ENCODE peak calls at places on chromosomes 1 and 21, in ten cellular contexts. H is CD8-positive, alpha-beta memory T cell; Z is cardiac muscle cell; R is stomach; C is adrenal gland; O is gastrocnemius medialis; V is neural progenitor cell; I is GM12878; Y is ascending aorta; Q is body of pancreas. N is an unnamed sample. For H3K4me1 and H3K27me3, the result is how much of the 10 kb centered on the place peaks cover.

GRCh38 chr1:177014325-177014724 is 150.2 kb downstream of the ASTN1 start:
- DNase-seq in O (no peak), V (no peak), H (no peak), C (no peak), R (no peak), I (no peak), Q (no peak), Y (no peak), Z (no peak), N (no peak)

GRCh38 chr1:168469690-168470089 is 74.1 kb downstream of the XCL2 start:
- DNase-seq in C (peak), Y (peak), O (peak), R (peak), V (no peak), H (peak), I (no peak), Z (no peak), Q (peak), N (peak)

GRCh38 chr21:37297364-37297763 is 30.2 kb upstream of the VPS26C start:
- DNase-seq in Z (no peak), Y (no peak), R (no peak), C (no peak), H (no peak), V (no peak), Q (no peak), I (no peak), O (no peak), N (no peak)

GRCh38 chr1:169594391-169594790 is 8.1 kb upstream of the F5 start:
- DNase-seq in R (no peak), Q (no peak), O (no peak), Z (no peak), Y (no peak), I (peak), C (no peak), V (no peak), H (no peak), N (no peak)

GRCh38 chr21:32186843-32187242 is 92.0 kb downstream of the MIS18A start:
- DNase-seq in Y (no peak), C (no peak), H (no peak), Z (no peak), O (no peak), V (no peak), I (no peak), R (no peak), Q (no peak), N (no peak)

GRCh38 chr1:176539018-176539417 is 76.0 kb downstream of the PAPPA2 start:
- DNase-seq in R (no peak), I (no peak), V (peak), C (no peak), Z (no peak), O (no peak), Y (no peak), Q (no peak), H (no peak), N (no peak)

GRCh38 chr1:26961826-26962225 is 1.6 kb upstream of the KDF1 start:
- DNase-seq in H (no peak), Z (no peak), C (no peak), O (no peak), V (no peak), I (no peak), R (no peak), Q (no peak), Y (no peak), N (no peak)

GRCh38 chr1:2474933-2475371 is 1.1 kb upstream of the PLCH2 start:
- DNase-seq in V (no peak), Z (no peak), Q (no peak), Y (no peak), O (no peak), C (peak), I (no peak), H (no peak), R (peak), N (no peak)

GRCh38 chr1:202698276-202698675 is 12.0 kb downstream of the SYT2 start:
- DNase-seq in V (no peak), C (no peak), Y (no peak), H (no peak), R (no peak), O (no peak), Q (no peak), I (no peak), Z (no peak), N (no peak)

GRCh38 chr21:35540950-35541632 is 492.0 kb upstream of the RUNX1 start:
- DNase-seq in H (no peak), V (no peak), Y (no peak), C (no peak), Q (no peak), R (no peak), Z (no peak), I (no peak), O (no peak), N (no peak)

GRCh38 chr1:20150326-20150705 is 11.2 kb downstream of the PLA2G2F start:
- DNase-seq in R (no peak), I (no peak), O (no peak), Z (no peak), V (no peak), C (peak), H (no peak), Q (no peak), Y (no peak), N (no peak)

GRCh38 chr1:162036156-162036555 is 12.5 kb upstream of the OLFML2B start:
- DNase-seq in O (no peak), Y (no peak), Q (no peak), C (no peak), Z (no peak), R (no peak), I (no peak), V (no peak), H (no peak), N (no peak)

GRCh38 chr1:180489976-180490375 is 12.4 kb downstream of the ACBD6 start:
- DNase-seq in Y (no peak), H (no peak), O (no peak), I (no peak), Z (no peak), V (no peak), R (no peak), Q (no peak), C (no peak), N (no peak)

GRCh38 chr1:211099393-211099792 is 34.6 kb downstream of the KCNH1 start:
- DNase-seq in I (no peak), Y (no peak), V (no peak), R (no peak), C (no peak), Q (no peak), H (no peak), Z (no peak), O (no peak), N (no peak)

GRCh38 chr1:10761503-10762152 is 34.8 kb downstream of the CASZ1 start:
- DNase-seq in Z (no peak), R (peak), C (no peak), V (no peak), Y (no peak), I (no peak), O (no peak), H (no peak), Q (peak), N (peak)
- H3K4me1 ChIP-seq in Z (under half), R (half or more), C (under half), V (under half), Y (under half), I (under half), O (half or more), H (under half), Q (under half), N (under half)

DNA sequence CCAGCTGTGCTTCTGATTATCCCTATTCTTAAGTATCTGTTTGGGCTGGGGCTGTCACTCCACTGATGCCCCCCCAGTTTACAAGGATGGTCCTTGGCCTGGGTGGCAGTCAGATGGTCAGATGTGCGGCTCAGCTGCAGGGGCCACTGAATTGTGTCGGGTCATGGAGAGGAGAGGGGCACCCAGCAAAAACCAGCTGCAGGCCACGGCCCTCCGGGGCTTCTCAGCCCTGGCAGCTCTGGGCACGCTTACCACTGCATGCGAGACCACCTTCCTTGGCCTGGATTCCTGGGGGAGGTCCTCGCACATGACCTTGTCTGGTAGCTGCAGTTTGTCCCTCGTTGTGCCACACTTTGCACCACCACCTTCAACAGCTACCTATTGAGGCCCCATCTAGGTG is 164.9 kb upstream of the TMEM51 start:
- DNase-seq in H (no peak), I (no peak), V (no peak), Q (no peak), Y (no peak), O (no peak), C (no peak), Z (no peak), R (no peak), N (no peak)
- H3K27ac ChIP-seq in H (no peak), I (no peak), V (no peak), Q (no peak), Y (no peak), O (no peak), C (peak), Z (no peak), R (no peak), N (no peak)

DNA sequence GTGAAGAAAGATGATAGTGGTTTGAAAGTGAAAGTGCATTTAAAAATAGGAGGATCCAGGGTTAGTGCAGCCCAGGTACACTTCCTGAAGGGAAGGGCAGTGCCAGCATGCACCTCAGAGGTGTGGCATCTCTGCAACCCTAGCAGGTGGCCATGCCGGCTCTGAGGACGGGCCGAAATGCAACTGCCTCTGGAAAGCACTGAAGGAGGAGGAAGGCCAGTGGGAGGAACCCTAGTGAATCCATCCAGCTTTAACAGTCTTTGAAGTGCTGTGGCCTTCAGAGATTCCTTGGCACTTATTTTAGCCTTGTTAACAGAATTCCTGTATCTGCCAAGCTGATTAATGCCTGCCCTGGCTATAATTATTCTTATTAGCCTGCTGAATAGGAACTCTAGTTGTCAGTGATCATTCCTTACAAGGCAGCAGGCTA is 5.5 kb downstream of the PTGFRN start:
- DNase-seq in I (no peak), O (no peak), C (peak), R (peak), Q (peak), V (no peak), H (no peak), Y (no peak), Z (peak), N (peak)
- H3K27me3 ChIP-seq in I (under half), O (under half), C (under half), R (under half), Q (under half), V (under half), H (under half), Y (under half), Z (under half), N (under half)

DNA sequence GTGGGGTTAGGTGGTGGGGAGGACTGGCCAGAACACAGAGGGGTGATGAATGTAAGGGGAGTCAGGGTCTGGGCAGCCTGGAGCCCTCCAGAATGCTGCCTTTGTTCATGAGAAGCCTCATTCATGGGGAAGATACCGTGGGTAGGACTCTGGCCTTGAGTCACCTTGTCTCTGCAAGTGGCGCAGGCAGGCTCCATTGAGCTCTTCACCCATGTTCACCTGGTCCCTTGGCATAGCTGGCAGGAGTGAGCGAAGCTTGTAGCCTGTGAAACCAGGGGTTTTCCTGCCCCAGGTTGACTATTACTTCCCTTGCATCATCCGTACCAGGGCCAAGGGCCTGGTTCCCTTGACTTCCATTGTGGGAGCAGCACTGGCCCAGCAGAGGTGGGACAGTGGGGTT is 25.8 kb downstream of the SOX13 start:
- DNase-seq in Q (no peak), V (no peak), Y (no peak), I (no peak), C (no peak), O (no peak), H (no peak), R (no peak), Z (no peak), N (no peak)
- H3K4me1 ChIP-seq in Q (half or more), V (half or more), Y (under half), I (under half), C (under half), O (half or more), H (under half), R (half or more), Z (under half), N (under half)